ENCODE peak calls at places on chromosomes 4 and X, in nine cellular contexts. R, B, Y, U, L, E, N, C and J are unnamed samples.
A peak's percentile ranks its signal among the peaks of the same experiment; 100 is the strongest.

GRCh38 chr4:166594326-166594946 is 639.9 kb downstream of the SPOCK3 start:
- DNase-seq in R (no peak), B (peak; percentile 40), Y (peak; percentile 45), U (no peak), L (peak; percentile 62), E (no peak), N (no peak), C (peak; percentile 58), J (peak; percentile 85)

GRCh38 chr4:148649669-148650331 is 207.6 kb upstream of the NR3C2 start:
- DNase-seq in R (peak; percentile 49), B (no peak), Y (no peak), U (no peak), L (peak; percentile 52), E (no peak), N (no peak), C (no peak), J (no peak)

GRCh38 chrX:103373581-103373980 is 2.8 kb upstream of the BEX3 start:
- DNase-seq in R (no peak), B (no peak), Y (no peak), U (no peak), L (peak; percentile 27), E (no peak), N (no peak), C (no peak), J (no peak)

GRCh38 chrX:134443461-134443860 is 16.5 kb upstream of the HPRT1 start:
- DNase-seq in R (no peak), B (no peak), Y (no peak), U (no peak), L (no peak), E (no peak), N (no peak), C (no peak), J (no peak)

GRCh38 chr4:78954048-78954666 is 14.9 kb upstream of the PAQR3 start:
- DNase-seq in R (no peak), B (no peak), Y (no peak), U (no peak), L (peak; percentile 50), E (no peak), N (no peak), C (peak; percentile 28), J (peak; percentile 82)

GRCh38 chr4:81491943-81492342 is 20.2 kb upstream of the RASGEF1B start:
- DNase-seq in R (no peak), B (no peak), Y (no peak), U (no peak), L (peak; percentile 62), E (no peak), N (no peak), C (no peak), J (no peak)

GRCh38 chr4:10554694-10555093 is 97.5 kb upstream of the ZNF518B start:
- DNase-seq in R (peak; percentile 59), B (no peak), Y (peak; percentile 50), U (no peak), L (peak; percentile 80), E (peak; percentile 58), N (peak; percentile 67), C (peak; percentile 23), J (peak; percentile 81)

GRCh38 chr4:119040711-119041185 is 94.9 kb upstream of the MYOZ2 start:
- DNase-seq in R (peak; percentile 93), B (no peak), Y (peak; percentile 31), U (peak; percentile 80), L (peak; percentile 93), E (no peak), N (no peak), C (no peak), J (peak; percentile 62)

GRCh38 chr4:77065382-77065781 is 10.4 kb downstream of the CCNI start:
- DNase-seq in R (peak; percentile 80), B (no peak), Y (no peak), U (no peak), L (peak; percentile 71), E (no peak), N (no peak), C (no peak), J (no peak)

GRCh38 chrX:105822138-105823091 is at the start of gene NRK:
- DNase-seq in R (no peak), B (peak; percentile 17), Y (peak; percentile 67), U (no peak), L (peak; percentile 9), E (no peak), N (no peak), C (no peak), J (peak; percentile 47)

GRCh38 chrX:41250867-41251266 is 83.1 kb upstream of the DDX3X start:
- DNase-seq in R (no peak), B (no peak), Y (no peak), U (no peak), L (no peak), E (no peak), N (no peak), C (no peak), J (no peak)

GRCh38 chrX:150163181-150163930 is 199.8 kb upstream of the MAMLD1 start:
- DNase-seq in R (no peak), B (no peak), Y (no peak), U (no peak), L (no peak), E (no peak), N (no peak), C (no peak), J (no peak)

GRCh38 chr4:67727124-67727850 is 26.3 kb upstream of the UBA6 start:
- DNase-seq in R (peak; percentile 45), B (no peak), Y (no peak), U (no peak), L (peak; percentile 97), E (no peak), N (no peak), C (no peak), J (peak; percentile 10)

GRCh38 chr4:136281889-136282288 is 1250.4 kb downstream of the PCDH18 start:
- DNase-seq in R (no peak), B (no peak), Y (peak; percentile 11), U (no peak), L (no peak), E (no peak), N (no peak), C (peak; percentile 55), J (peak; percentile 68)
- H3K4me3 ChIP-seq in R (no peak overlapping the region), B (no peak overlapping the region), Y (no peak overlapping the region), U (no peak overlapping the region), L (no peak overlapping the region), E (no peak overlapping the region), N (no peak overlapping the region), C (no peak overlapping the region), J (peak overlapping the region; percentile 32)

DNA sequence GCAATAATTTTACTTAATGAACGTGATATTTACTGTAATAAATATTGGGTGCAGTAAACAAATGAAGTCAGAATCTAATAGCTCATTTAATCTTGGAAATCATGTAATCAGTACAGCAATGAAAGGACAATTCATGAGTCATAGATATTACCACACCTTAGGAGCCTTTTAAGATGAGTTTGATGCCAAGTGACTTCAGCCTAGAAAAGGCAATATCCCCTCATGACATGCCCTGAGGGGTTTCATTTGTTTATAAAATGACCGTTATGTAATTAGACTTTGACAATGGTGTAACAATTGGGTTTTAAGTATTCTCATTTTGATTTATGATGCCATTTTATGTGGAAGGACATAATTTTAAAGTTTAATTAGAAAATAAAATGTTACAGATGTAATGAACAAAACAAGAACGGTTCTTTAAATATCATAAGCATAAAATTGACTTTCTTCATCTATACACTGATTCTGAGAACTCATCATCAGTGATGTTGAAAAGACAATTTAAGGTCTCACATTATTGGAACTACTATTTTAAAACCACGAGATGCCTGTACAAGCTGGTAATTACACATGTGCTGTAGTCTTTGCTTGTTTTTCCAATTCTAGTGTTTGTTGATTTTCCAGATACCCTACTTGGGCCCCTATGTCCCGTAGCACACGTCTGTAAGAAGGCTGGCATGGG is 5.0 kb downstream of the FGF2 start:
- DNase-seq in R (peak; percentile 44), B (no peak), Y (no peak), U (no peak), L (peak; percentile 41), E (no peak), N (no peak), C (no peak), J (no peak)
- H3K4me3 ChIP-seq in R (no peak overlapping the region), B (no peak overlapping the region), Y (no peak overlapping the region), U (no peak overlapping the region), L (no peak overlapping the region), E (no peak overlapping the region), N (no peak overlapping the region), C (no peak overlapping the region), J (peak overlapping the region; percentile 68)

GRCh38 chr4:20194079-20195013 is 57.4 kb upstream of the SLIT2 start:
- DNase-seq in R (peak; percentile 91), B (no peak), Y (no peak), U (peak; percentile 56), L (peak; percentile 84), E (no peak), N (no peak), C (no peak), J (no peak)
- H3K4me3 ChIP-seq in R (no peak overlapping the region), B (no peak overlapping the region), Y (no peak overlapping the region), U (no peak overlapping the region), L (no peak overlapping the region), E (no peak overlapping the region), N (no peak overlapping the region), C (no peak overlapping the region), J (no peak overlapping the region)

GRCh38 chr4:88008624-88009235 is 1.3 kb downstream of the PKD2 start:
- DNase-seq in R (no peak), B (no peak), Y (no peak), U (no peak), L (peak; percentile 43), E (no peak), N (no peak), C (peak; percentile 9), J (no peak)

GRCh38 chr4:88007304-88008132 is at the start of gene PKD2:
- DNase-seq in R (peak; percentile 65), B (peak; percentile 92), Y (peak; percentile 94), U (no peak), L (peak; percentile 75), E (peak; percentile 81), N (peak; percentile 76), C (peak; percentile 46), J (peak; percentile 88)

GRCh38 chr4:88010921-88011320 is 3.5 kb downstream of the PKD2 start:
- DNase-seq in R (peak; percentile 42), B (no peak), Y (no peak), U (no peak), L (no peak), E (no peak), N (no peak), C (no peak), J (no peak)

GRCh38 chr4:88008133-88008621 is 742 bp downstream of the PKD2 start:
- DNase-seq in R (peak; percentile 48), B (peak; percentile 55), Y (peak; percentile 75), U (no peak), L (peak; percentile 52), E (no peak), N (no peak), C (peak; percentile 35), J (peak; percentile 86)

DNA sequence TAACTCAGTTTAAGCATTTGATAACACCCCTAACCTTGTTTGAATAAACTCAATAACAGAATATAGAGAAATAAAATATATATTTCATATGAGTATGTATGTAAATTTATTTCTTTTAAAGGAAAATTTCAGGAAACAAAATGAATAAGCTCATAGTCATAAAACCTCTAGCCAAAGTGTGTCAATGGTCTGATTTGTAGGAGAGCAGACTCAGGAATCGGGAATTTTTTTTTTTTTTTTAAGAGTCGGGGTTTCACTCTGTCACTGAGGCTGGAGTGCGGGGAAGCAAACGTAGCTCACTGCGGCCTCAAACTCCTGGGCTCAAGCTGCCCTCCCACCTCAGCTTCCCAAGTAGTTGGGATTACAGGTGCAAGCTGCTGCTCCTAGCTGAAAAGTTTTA is 2.4 kb downstream of the PKD2 start:
- DNase-seq in R (no peak), B (no peak), Y (no peak), U (no peak), L (no peak), E (no peak), N (no peak), C (no peak), J (no peak)
- H3K4me3 ChIP-seq in R (no peak overlapping the region), B (no peak overlapping the region), Y (no peak overlapping the region), U (peak overlapping the region; percentile 81), L (peak overlapping the region; percentile 2), E (no peak overlapping the region), N (no peak overlapping the region), C (no peak overlapping the region), J (peak overlapping the region; percentile 68)